ENCODE peak calls at places on chromosomes 13 and 19, in four cellular contexts. Z is left ventricle myocardium inferior, H is psoas muscle, S is esophagus squamous epithelium. R is an unnamed sample. For H3K27me3, the result is how much of the 10 kb centered on the place peaks cover.

GRCh38 chr13:30157616-30157993 is 149.7 kb downstream of the KATNAL1 start:
- DNase-seq in S (no peak), Z (no peak), H (no peak), R (no peak)

GRCh38 chr19:1251233-1251502 is 2.8 kb downstream of the MIDN start:
- DNase-seq in S (no peak), Z (no peak), H (peak), R (peak)

GRCh38 chr19:49552749-49553148 is 24.9 kb downstream of the RCN3 start:
- DNase-seq in H (no peak), S (no peak), Z (no peak), R (no peak)

GRCh38 chr19:51166846-51167490 is 24.9 kb downstream of the SIGLEC7 start:
- DNase-seq in H (no peak), Z (no peak), S (no peak), R (no peak)

GRCh38 chr19:35024095-35024494 is 6.2 kb upstream of the SCN1B start:
- DNase-seq in H (no peak), Z (no peak), S (no peak), R (no peak)

GRCh38 chr13:102571075-102571474 is 25.7 kb upstream of the TPP2 start:
- DNase-seq in H (no peak), Z (no peak), S (no peak), R (no peak)

GRCh38 chr13:83752141-83752540 is 130.1 kb downstream of the SLITRK1 start:
- DNase-seq in Z (no peak), H (no peak), S (no peak), R (no peak)

GRCh38 chr19:45469835-45470146 is 2.0 kb downstream of the FOSB start:
- DNase-seq in S (no peak), H (no peak), Z (no peak), R (no peak)

GRCh38 chr19:34549833-34550232 is 68.3 kb downstream of the WTIP start:
- DNase-seq in H (no peak), Z (no peak), S (no peak), R (no peak)

GRCh38 chr19:29552454-29553280 is 26.9 kb downstream of the VSTM2B start:
- DNase-seq in Z (no peak), H (no peak), S (no peak), R (no peak)

GRCh38 chr13:101570410-101570809 is 117.9 kb downstream of the ITGBL1 start:
- DNase-seq in H (no peak), Z (no peak), S (no peak), R (no peak)

GRCh38 chr19:19451429-19452240 is 46.2 kb downstream of the GATAD2A start:
- DNase-seq in S (no peak), H (no peak), Z (no peak), R (no peak)

GRCh38 chr19:16185123-16185924 is at the start of gene FAM32A:
- DNase-seq in S (peak), H (peak), Z (peak), R (peak)

GRCh38 chr13:23618341-23618740 is 48.1 kb downstream of the TNFRSF19 start:
- DNase-seq in Z (no peak), S (no peak), H (no peak), R (no peak)

GRCh38 chr13:110263906-110264305 is 43.1 kb downstream of the COL4A1 start:
- DNase-seq in Z (peak), H (peak), S (no peak), R (no peak)

GRCh38 chr19:30880551-30880950 is 468.7 kb downstream of the TSHZ3 start:
- DNase-seq in H (no peak), S (no peak), Z (no peak), R (no peak)

GRCh38 chr19:35144600-35145436 is 1.8 kb downstream of the FXYD7 start:
- DNase-seq in Z (no peak), H (no peak), S (no peak), R (no peak)

GRCh38 chr19:46520616-46521015 is 24.9 kb upstream of the PNMA8B start:
- DNase-seq in S (no peak), H (no peak), Z (no peak), R (no peak)

GRCh38 chr19:58510084-58510862 is 1.5 kb downstream of the SLC27A5 start:
- DNase-seq in H (no peak), S (no peak), Z (no peak), R (no peak)

GRCh38 chr19:34235425-34235940 is 18.9 kb upstream of the GARRE1 start:
- DNase-seq in Z (no peak), S (no peak), H (no peak), R (no peak)

GRCh38 chr13:56528040-56528760 is 612.5 kb upstream of the PRR20A start:
- DNase-seq in H (no peak), S (no peak), Z (no peak), R (no peak)

GRCh38 chr19:34327851-34328250 is 37.1 kb upstream of the GPI start:
- DNase-seq in S (no peak), H (no peak), Z (peak), R (peak)

GRCh38 chr13:30577381-30577780 is 40.3 kb upstream of the USPL1 start:
- DNase-seq in S (no peak), H (no peak), Z (no peak), R (no peak)

GRCh38 chr19:45368737-45369340 is 1.5 kb downstream of the ERCC2 start:
- DNase-seq in H (no peak), S (no peak), Z (no peak), R (no peak)

GRCh38 chr19:36103842-36104552 is 6.9 kb upstream of the OVOL3 start:
- DNase-seq in S (no peak), H (no peak), Z (no peak), R (no peak)

GRCh38 chr13:25882732-25883357 is 169.0 kb downstream of the SHISA2 start:
- DNase-seq in S (no peak), H (no peak), Z (no peak), R (no peak)

GRCh38 chr13:37342205-37342604 is 236.7 kb upstream of the CSNK1A1L start:
- DNase-seq in H (peak), S (no peak), Z (no peak), R (no peak)

GRCh38 chr13:112792511-112792910 is 102.7 kb downstream of the ATP11A start:
- DNase-seq in H (no peak), S (no peak), Z (no peak), R (no peak)

GRCh38 chr19:2050991-2051770 is at the start of gene MKNK2:
- DNase-seq in S (peak), H (peak), Z (peak), R (peak)

GRCh38 chr13:100534911-100535310 is 53.7 kb downstream of the GGACT start:
- DNase-seq in Z (no peak), H (no peak), S (no peak), R (no peak)

GRCh38 chr19:54209058-54209747 is 8.5 kb downstream of the RPS9 start:
- DNase-seq in Z (no peak), S (no peak), H (no peak), R (no peak)

GRCh38 chr13:111161601-111162600 is 46.8 kb downstream of the ARHGEF7 start:
- DNase-seq in S (no peak), H (no peak), Z (no peak), R (no peak)

GRCh38 chr13:77379508-77379907 is 52.6 kb upstream of the MYCBP2 start:
- DNase-seq in S (no peak), H (no peak), Z (no peak), R (no peak)

GRCh38 chr13:21567714-21568113 is 36.3 kb downstream of the MICU2 start:
- DNase-seq in H (no peak), S (no peak), Z (no peak), R (no peak)

GRCh38 chr13:68550330-68550729 is 1320.2 kb upstream of the PCDH9 start:
- DNase-seq in Z (no peak), S (no peak), H (no peak), R (no peak)

GRCh38 chr13:68551701-68552522 is 1321.8 kb upstream of the PCDH9 start:
- DNase-seq in Z (no peak), H (no peak), S (no peak), R (no peak)
- H3K27me3 ChIP-seq in Z (under half), H (under half), S (under half), R (under half)

GRCh38 chr19:3316659-3317207 is 49.6 kb upstream of the NFIC start:
- DNase-seq in S (no peak), H (no peak), Z (no peak), R (no peak)
- H3K27me3 ChIP-seq in S (half or more), H (under half), Z (half or more), R (half or more)

DNA sequence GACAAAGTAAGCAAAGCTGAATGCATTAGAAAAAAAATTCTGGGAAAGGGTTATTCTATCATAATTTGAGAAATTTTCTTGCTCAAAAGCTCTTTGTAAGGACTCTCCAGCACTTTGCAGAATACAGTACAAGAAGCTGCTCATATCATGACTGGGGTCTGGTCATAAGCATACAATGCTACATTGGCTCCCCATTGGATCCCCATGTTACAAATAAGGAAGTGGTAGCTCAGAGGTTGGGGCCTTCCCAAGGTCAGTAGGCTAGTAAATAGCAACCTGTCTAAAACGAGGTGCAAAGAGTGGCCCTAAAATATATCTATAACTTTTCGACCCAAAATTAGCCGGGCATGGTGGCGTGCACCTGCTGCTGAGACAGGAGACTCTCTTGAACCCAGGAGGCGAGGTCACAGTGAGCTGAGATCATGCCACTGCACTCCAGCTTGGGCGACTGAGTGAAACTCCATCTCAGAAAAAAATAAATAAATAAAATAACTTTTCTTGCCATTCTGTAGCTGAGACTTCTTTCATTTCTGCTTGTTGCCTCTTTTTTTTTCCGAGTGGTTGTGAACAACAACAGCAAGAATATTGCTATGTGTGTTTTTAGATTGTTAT is 10.1 kb downstream of the CDX2 start:
- DNase-seq in Z (no peak), H (no peak), S (no peak), R (no peak)
- H3K27me3 ChIP-seq in Z (half or more), H (under half), S (half or more), R (under half)

GRCh38 chr13:106755542-106755941 is 187.6 kb upstream of the ARGLU1 start:
- DNase-seq in S (no peak), H (no peak), Z (no peak), R (no peak)
- H3K27me3 ChIP-seq in S (under half), H (under half), Z (under half), R (under half)

DNA sequence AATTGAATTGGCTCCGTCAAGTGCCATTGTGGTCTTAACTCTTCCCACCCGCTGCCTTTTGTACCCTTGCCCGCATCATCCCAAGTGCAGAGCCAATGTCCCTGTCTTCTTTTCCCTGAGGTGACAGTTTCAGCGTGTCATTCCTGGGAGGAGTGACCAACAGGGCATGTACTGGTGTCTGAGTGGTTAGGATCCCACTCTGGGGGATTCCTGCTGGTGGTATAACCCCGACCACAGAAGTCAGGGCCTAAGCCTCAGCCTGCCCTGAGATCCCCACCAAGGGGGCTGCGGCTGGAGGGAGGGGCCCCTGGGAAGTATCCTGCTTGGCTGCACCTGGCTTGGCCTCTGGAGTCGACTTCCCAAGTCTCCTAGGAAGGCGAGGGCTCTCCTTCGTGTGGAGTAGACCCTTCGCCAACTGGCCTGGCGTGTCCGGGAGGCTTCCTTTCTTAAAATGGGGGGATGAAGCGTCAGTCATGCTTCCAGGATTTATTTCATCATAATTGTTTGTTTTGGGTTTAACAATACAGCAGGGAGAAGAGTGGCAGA is 40.6 kb downstream of the NFIX start:
- DNase-seq in H (no peak), Z (no peak), S (no peak), R (no peak)
- H3K27me3 ChIP-seq in H (under half), Z (under half), S (under half), R (under half)

GRCh38 chr13:94700536-94700935 is 11.8 kb downstream of the SOX21 start:
- DNase-seq in S (no peak), Z (no peak), H (no peak), R (no peak)
- H3K27me3 ChIP-seq in S (half or more), Z (half or more), H (under half), R (half or more)